ENCODE peak calls at places on chromosome 19, in ten cellular contexts. R is lower lobe of right lung; N is tibial artery; H is brain microvascular endothelial cell; I is left ventricle myocardium inferior; M is adrenal gland; B is CD8-positive, alpha-beta T cell; O is AG04450; P is IMR-90; U is BE2C. F is an unnamed sample.

GRCh38 chr19:15337202-15337601 is 4.9 kb upstream of the BRD4 start:
- DNase-seq in P (peak; percentile 80), B (no peak), O (no peak), M (no peak), R (no peak), N (no peak), H (peak; percentile 42), I (no peak), U (no peak), F (no peak)

GRCh38 chr19:40689339-40690049 is 957 bp downstream of the NUMBL start:
- DNase-seq in R (no peak), N (peak; percentile 75), P (no peak), M (no peak), O (no peak), U (peak; percentile 79), I (peak; percentile 46), H (peak; percentile 20), B (peak; percentile 65), F (no peak)

GRCh38 chr19:10835089-10835753 is 791 bp downstream of the TMED1 start:
- DNase-seq in R (no peak), H (no peak), P (no peak), M (peak; percentile 55), O (no peak), B (no peak), N (no peak), I (no peak), U (no peak), F (peak; percentile 98)

GRCh38 chr19:57802269-57802668 is 12.4 kb downstream of the ZNF552 start:
- DNase-seq in M (no peak), I (no peak), P (no peak), O (no peak), B (no peak), R (no peak), H (no peak), N (no peak), U (no peak), F (no peak)

GRCh38 chr19:1730157-1730556 is 23.1 kb upstream of the ONECUT3 start:
- DNase-seq in I (no peak), N (no peak), B (no peak), H (no peak), R (no peak), O (no peak), U (no peak), P (no peak), M (no peak), F (no peak)

GRCh38 chr19:16017138-16017490 is 59.2 kb upstream of the TPM4 start:
- DNase-seq in N (peak; percentile 38), B (no peak), H (no peak), I (no peak), O (no peak), R (no peak), M (no peak), U (no peak), P (no peak), F (no peak)

GRCh38 chr19:2189880-2190279 is 26.1 kb downstream of the DOT1L start:
- DNase-seq in M (no peak), U (no peak), O (no peak), R (no peak), B (no peak), P (no peak), H (no peak), I (no peak), N (no peak), F (no peak)

GRCh38 chr19:1081301-1082164 is 13.6 kb downstream of the POLR2E start:
- DNase-seq in B (peak; percentile 26), O (no peak), H (no peak), R (no peak), P (no peak), M (no peak), U (peak; percentile 65), I (no peak), N (no peak), F (no peak)

GRCh38 chr19:14113762-14114414 is 3.7 kb downstream of the PRKACA start:
- DNase-seq in U (no peak), R (peak; percentile 65), H (no peak), I (peak; percentile 42), P (no peak), M (no peak), B (peak; percentile 55), O (no peak), N (no peak), F (no peak)

DNA sequence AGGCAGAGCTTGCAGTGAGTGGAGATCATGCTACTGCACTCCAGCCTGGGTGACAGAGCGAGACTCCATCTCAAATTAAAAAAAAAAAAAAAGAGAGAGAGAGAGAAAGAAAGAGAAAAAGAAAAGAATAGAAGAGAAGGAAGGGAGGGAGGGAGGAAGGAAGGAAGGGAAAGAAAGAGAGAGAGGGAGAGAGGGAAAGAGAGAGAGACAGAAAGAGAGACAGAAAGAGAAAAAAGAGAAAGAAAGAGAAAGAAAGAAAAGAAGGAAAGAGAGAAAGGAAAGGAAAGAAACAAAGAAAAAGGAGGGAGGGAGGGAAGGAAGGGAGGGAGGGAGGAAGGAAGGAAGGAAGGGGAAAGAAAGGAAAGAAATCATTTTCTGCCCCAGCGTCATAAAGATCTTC is 7.0 kb upstream of the UNC13A start:
- DNase-seq in U (no peak), I (no peak), P (no peak), M (no peak), B (no peak), R (no peak), N (no peak), O (no peak), H (no peak), F (no peak)
- H3K27me3 ChIP-seq in U (no peaks in the 10 kb centered on the region), I (peaks cover 94% of the 10 kb centered on the region), P (peaks cover 23% of the 10 kb centered on the region), M (peaks cover 7% of the 10 kb centered on the region), B (no peaks in the 10 kb centered on the region), R (peaks cover 25% of the 10 kb centered on the region), N (peaks cover 47% of the 10 kb centered on the region), O (peaks cover 5% of the 10 kb centered on the region), H (peaks cover 3% of the 10 kb centered on the region), F (peaks cover 7% of the 10 kb centered on the region)

DNA sequence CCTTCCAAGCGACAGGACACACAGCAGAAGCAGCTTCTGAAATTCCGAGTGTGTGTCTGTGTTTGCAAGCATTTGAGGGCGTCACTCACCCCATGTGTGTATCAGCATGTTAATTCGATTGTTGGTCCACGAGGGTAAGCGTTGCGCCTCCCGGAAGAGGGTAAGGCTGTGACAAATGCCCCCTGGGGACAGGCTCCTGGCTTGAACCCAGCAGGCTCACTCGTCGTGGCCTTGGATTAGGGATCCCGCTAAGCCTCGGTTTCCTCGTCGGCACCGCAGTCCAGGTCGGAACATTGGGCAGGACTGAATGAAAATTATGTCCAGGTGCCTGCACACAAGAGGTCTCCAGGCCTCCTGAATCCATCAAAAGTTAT is 606 bp upstream of the STXBP2 start:
- DNase-seq in M (no peak), P (no peak), N (no peak), B (no peak), U (no peak), O (no peak), I (no peak), R (no peak), H (no peak), F (no peak)
- H3K4me3 ChIP-seq in M (no peak overlapping the region), P (no peak overlapping the region), N (no peak overlapping the region), B (peak overlapping the region; percentile 36), U (no peak overlapping the region), O (no peak overlapping the region), I (peak overlapping the region; percentile 56), R (peak overlapping the region; percentile 86), H (no peak overlapping the region), F (peak overlapping the region; percentile 78)

DNA sequence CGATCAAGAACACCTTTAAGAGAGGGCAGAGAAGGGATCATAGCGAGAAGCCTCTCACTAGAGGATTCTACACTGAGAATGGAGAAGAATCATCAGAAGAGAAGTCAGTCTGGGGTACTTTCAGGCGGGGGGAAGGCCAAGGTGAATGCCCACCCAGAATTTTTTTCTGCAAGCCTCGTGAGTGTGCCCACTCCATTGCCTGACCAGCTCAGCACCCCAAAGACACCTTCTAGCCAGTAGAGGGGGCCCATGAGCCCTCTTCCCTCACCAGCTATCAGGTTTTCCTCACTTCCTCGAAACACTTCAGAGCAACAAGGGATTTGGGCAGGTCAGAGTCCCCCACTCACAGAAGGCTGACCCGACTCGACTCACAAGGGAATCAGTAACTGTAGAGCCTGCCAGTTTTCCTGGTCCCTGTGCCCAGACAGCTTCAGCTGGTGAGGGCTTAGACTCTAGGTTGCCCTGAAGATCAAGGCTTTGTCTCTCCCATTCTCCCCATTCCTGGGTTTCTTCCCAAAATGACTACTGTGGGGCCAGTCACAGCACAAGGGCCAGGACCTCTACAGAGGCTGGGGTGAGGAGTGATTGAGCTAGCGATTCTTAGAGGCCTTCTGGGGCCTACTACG is 18.4 kb downstream of the NLRP13 start:
- DNase-seq in H (no peak), M (no peak), R (no peak), O (no peak), N (no peak), P (no peak), B (no peak), U (peak; percentile 8), I (no peak), F (no peak)
- TF ChIP-seq CTCF in H (no peak), M (no peak), R (no peak), O (no peak), N (no peak), P (no peak), B (no peak), U (peak; percentile 44), I (no peak), F (no peak)

GRCh38 chr19:45492627-45493470 is 4.0 kb downstream of the RTN2 start:
- DNase-seq in U (no peak), P (peak; percentile 80), I (peak; percentile 63), M (peak; percentile 59), H (peak; percentile 61), N (peak; percentile 79), R (no peak), O (no peak), B (no peak), F (no peak)
- H3K27me3 ChIP-seq in U (no peaks in the 10 kb centered on the region), P (peaks cover under 1% of the 10 kb centered on the region), I (peaks cover 8% of the 10 kb centered on the region), M (no peaks in the 10 kb centered on the region), H (no peaks in the 10 kb centered on the region), N (peaks cover 12% of the 10 kb centered on the region), R (no peaks in the 10 kb centered on the region), O (no peaks in the 10 kb centered on the region), B (no peaks in the 10 kb centered on the region), F (peaks cover 6% of the 10 kb centered on the region)

GRCh38 chr19:36008336-36008978 is at the start of gene SYNE4:
- DNase-seq in R (peak; percentile 82), O (no peak), N (no peak), I (no peak), B (no peak), U (no peak), P (no peak), H (no peak), M (no peak), F (no peak)
- H3K4me3 ChIP-seq in R (peak within 1 kb of the TSS; percentile 55), O (peak within 1 kb of the TSS; percentile 50), N (peak within 1 kb of the TSS; percentile 45), I (peak within 1 kb of the TSS; percentile 59), B (peak within 1 kb of the TSS; percentile 6), U (peak within 1 kb of the TSS; percentile 46), P (peak within 1 kb of the TSS; percentile 24), H (peak within 1 kb of the TSS; percentile 42), M (peak within 1 kb of the TSS; percentile 14), F (peak within 1 kb of the TSS; percentile 34)